ENCODE peak calls at places on chromosome 4, in six cellular contexts. S is H9, T is IMR-90, B is trophoblast cell, Z is mesendoderm, L is mesenchymal stem cell. Q is an unnamed sample.

GRCh38 chr4:141339966-141340365 is 119.3 kb downstream of the ZNF330 start:
- DNase-seq in S (no peak), T (peak), B (no peak), Z (no peak), L (no peak), Q (no peak)

GRCh38 chr4:162894387-162894786 is 272.3 kb downstream of the NAF1 start:
- DNase-seq in S (no peak), T (no peak), B (peak), Z (no peak), L (no peak), Q (no peak)

GRCh38 chr4:67103001-67103737 is 442.1 kb downstream of the CENPC start:
- DNase-seq in S (no peak), T (no peak), B (no peak), Z (peak), L (no peak), Q (no peak)

GRCh38 chr4:4388418-4388817 is 1.5 kb downstream of the NSG1 start:
- DNase-seq in S (no peak), T (no peak), B (no peak), Z (no peak), L (no peak), Q (no peak)

GRCh38 chr4:61220556-61220955 is 20.4 kb downstream of the ADGRL3 start:
- DNase-seq in S (no peak), T (no peak), B (peak), Z (no peak), L (no peak), Q (no peak)

GRCh38 chr4:17241835-17242234 is 270.1 kb downstream of the QDPR start:
- DNase-seq in S (no peak), T (no peak), B (no peak), Z (no peak), L (no peak), Q (no peak)

GRCh38 chr4:156771171-156771837 is 200.3 kb downstream of the PDGFC start:
- DNase-seq in S (peak), T (peak), B (peak), Z (peak), L (peak), Q (peak)

GRCh38 chr4:32475710-32476109 is 1755.5 kb downstream of the PCDH7 start:
- DNase-seq in S (no peak), T (no peak), B (no peak), Z (no peak), L (no peak), Q (no peak)

GRCh38 chr4:78766026-78766425 is 10.1 kb upstream of the BMP2K start:
- DNase-seq in S (no peak), T (peak), B (no peak), Z (no peak), L (no peak), Q (no peak)

GRCh38 chr4:119506761-119507160 is 121.8 kb downstream of the PDE5A start:
- DNase-seq in S (no peak), T (peak), B (no peak), Z (no peak), L (no peak), Q (no peak)

GRCh38 chr4:148813289-148813688 is 371.1 kb upstream of the NR3C2 start:
- DNase-seq in S (no peak), T (no peak), B (no peak), Z (no peak), L (no peak), Q (no peak)

GRCh38 chr4:79598214-79598613 is 190.2 kb upstream of the GK2 start:
- DNase-seq in S (no peak), T (no peak), B (no peak), Z (no peak), L (no peak), Q (no peak)

GRCh38 chr4:153512952-153513500 is 46.9 kb downstream of the TMEM131L start:
- DNase-seq in S (no peak), T (peak), B (no peak), Z (no peak), L (no peak), Q (no peak)

GRCh38 chr4:24855741-24856140 is 57.1 kb downstream of the CCDC149 start:
- DNase-seq in S (no peak), T (no peak), B (no peak), Z (peak), L (no peak), Q (no peak)

GRCh38 chr4:54110019-54110416 is 10.1 kb downstream of the GSX2 start:
- DNase-seq in S (no peak), T (no peak), B (no peak), Z (no peak), L (no peak), Q (no peak)

GRCh38 chr4:87555751-87556619 is 26.8 kb upstream of the SPARCL1 start:
- DNase-seq in S (no peak), T (peak), B (peak), Z (no peak), L (peak), Q (no peak)

GRCh38 chr4:78569291-78569821 is 17.8 kb downstream of the ANXA3 start:
- DNase-seq in S (no peak), T (peak), B (peak), Z (peak), L (peak), Q (no peak)

GRCh38 chr4:119682080-119682479 is 53.5 kb upstream of the PDE5A start:
- DNase-seq in S (no peak), T (peak), B (no peak), Z (no peak), L (no peak), Q (no peak)

GRCh38 chr4:40199179-40199670 is 2.4 kb downstream of the RHOH start:
- DNase-seq in S (no peak), T (no peak), B (no peak), Z (no peak), L (no peak), Q (no peak)

GRCh38 chr4:41856797-41857196 is 78.4 kb upstream of the TMEM33 start:
- DNase-seq in S (no peak), T (no peak), B (no peak), Z (no peak), L (no peak), Q (no peak)

GRCh38 chr4:5921578-5921977 is 28.7 kb upstream of the CRMP1 start:
- DNase-seq in S (no peak), T (no peak), B (no peak), Z (no peak), L (no peak), Q (no peak)

GRCh38 chr4:5921074-5921473 is 28.2 kb upstream of the CRMP1 start:
- DNase-seq in S (no peak), T (no peak), B (no peak), Z (no peak), L (no peak), Q (no peak)

GRCh38 chr4:5918331-5919030 is 25.6 kb upstream of the CRMP1 start:
- DNase-seq in S (no peak), T (no peak), B (no peak), Z (no peak), L (no peak), Q (no peak)

GRCh38 chr4:5919044-5919443 is 26.2 kb upstream of the CRMP1 start:
- DNase-seq in S (no peak), T (no peak), B (no peak), Z (no peak), L (no peak), Q (no peak)

DNA sequence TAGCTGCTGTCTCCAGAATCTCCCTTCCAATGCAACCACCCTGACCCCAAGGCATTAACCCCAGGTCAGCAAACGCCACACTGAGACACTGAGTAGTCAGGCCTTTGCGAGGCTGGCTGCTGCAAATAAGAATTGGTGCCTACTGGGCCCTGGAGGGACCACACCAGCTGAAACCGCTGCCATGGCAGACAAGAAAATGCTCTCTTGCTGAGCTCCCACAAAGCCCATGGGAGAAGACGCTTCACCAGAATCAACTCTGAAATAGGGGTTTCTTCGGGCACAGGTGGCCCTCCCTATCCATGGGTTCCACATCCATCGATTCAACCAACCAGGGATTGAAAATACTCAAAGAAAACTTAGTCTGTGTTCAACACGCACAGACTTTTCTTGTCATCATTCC is 26.7 kb upstream of the CRMP1 start:
- DNase-seq in S (no peak), T (no peak), B (no peak), Z (no peak), L (no peak), Q (no peak)
- H2AK5ac ChIP-seq in S (no peak), T (no peak), B (no peak), Z (no peak), L (no peak), Q (no peak)

DNA sequence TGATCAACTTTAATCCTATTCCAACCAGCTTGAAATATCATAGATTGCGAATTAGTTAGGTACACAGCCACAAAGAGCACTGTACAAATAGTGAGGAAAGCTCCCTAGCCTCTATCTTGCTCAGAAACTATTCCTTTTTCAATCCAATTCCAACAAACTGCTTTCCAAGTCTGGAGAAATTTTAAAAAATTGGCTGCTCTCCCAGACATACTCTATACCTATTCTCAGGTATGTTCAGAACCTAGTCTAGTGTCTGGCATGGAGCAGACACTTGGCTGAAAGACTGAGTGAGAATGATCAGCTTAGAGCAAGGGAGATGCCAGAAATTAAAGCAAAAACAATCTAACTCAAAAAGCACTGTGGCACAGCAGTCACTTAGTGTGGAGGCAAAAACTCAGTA is 105.9 kb downstream of the SLC10A7 start:
- DNase-seq in S (no peak), T (no peak), B (no peak), Z (no peak), L (no peak), Q (no peak)
- H3K23ac ChIP-seq in S (no peak), T (no peak), B (no peak), Z (no peak), L (no peak), Q (no peak)

DNA sequence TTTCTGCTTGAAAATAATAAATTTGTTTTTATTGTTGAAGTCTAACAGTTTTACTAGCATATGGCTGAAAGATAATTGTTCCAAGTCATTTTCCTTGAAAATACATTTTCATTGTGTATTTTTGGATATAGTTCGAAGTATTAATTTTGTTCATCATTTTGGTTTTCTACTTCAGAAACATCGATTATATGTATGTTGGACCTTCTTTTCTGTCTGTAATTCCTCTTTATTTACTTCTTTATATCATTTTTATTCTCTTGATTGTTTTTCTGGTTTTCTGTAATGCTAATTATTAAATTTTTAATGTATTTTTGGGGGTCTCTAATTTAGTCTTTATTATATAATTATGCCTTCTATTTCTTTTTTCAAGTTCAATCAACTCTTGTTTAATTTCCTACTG is 407.1 kb upstream of the FRG1 start:
- DNase-seq in S (no peak), T (no peak), B (no peak), Z (no peak), L (peak), Q (no peak)
- H2AK5ac ChIP-seq in S (no peak), T (no peak), B (no peak), Z (no peak), L (no peak), Q (no peak)

GRCh38 chr4:178781779-178782178 is 1339.5 kb upstream of the AGA start:
- DNase-seq in S (no peak), T (no peak), B (no peak), Z (no peak), L (no peak), Q (no peak)

GRCh38 chr4:178784491-178784890 is 1342.3 kb upstream of the AGA start:
- DNase-seq in S (no peak), T (no peak), B (no peak), Z (no peak), L (no peak), Q (no peak)

DNA sequence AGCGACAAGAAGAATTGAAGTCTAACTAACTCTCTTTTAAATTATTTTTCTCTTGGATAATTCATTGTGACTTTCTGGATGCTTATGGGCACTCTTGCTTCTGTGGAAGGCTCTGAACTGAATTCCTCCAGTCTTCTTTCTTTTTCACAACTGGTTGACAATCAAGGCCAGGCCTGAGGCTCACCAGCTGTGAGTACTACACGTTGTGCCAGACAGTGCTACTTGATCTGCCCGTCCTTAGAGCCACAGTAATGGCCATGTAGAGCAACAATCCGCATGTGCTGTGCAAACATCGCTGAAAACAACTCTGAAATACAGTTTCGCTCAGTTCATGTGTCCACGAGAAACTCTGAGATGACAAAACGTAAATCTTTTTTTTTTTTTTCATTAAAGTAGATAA is 1336.3 kb upstream of the AGA start:
- DNase-seq in S (no peak), T (no peak), B (no peak), Z (no peak), L (no peak), Q (no peak)
- H3K23ac ChIP-seq in S (no peak), T (no peak), B (no peak), Z (no peak), L (no peak), Q (no peak)

DNA sequence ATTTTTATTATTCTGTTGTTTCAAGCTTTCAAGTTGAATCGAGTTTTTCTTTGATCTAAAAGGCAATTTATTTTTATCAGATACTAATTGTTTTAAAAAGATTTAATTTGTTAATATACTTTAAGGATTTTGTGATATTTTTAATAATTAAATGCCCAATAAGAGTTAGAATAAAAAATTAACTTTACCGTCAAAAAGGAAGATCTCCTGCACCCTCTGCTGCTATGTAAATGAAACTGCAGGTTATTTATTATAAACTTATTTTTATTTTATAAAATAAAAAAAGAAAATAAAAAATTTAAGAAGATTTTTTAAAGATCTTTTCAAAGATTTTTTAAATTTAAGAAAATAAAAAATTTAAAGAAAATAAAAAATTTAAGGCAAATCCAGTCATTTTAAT is 166.1 kb downstream of the CCSER1 start:
- DNase-seq in S (no peak), T (peak), B (no peak), Z (no peak), L (peak), Q (no peak)
- H2AK5ac ChIP-seq in S (no peak), T (no peak), B (no peak), Z (no peak), L (no peak), Q (no peak)